ENCODE peak calls at places on chromosomes 16 and 17, in six cellular contexts. Y is cardiac muscle cell, L is Panc1, D is SK-N-SH, K is thoracic aorta, F is right lobe of liver. O is an unnamed sample.

GRCh38 chr17:63134867-63135266 is 168.8 kb downstream of the TANC2 start:
- DNase-seq in L (no peak), F (no peak), D (no peak), K (no peak), Y (no peak), O (no peak)

GRCh38 chr17:62807812-62808575 is at the start of gene MARCHF10:
- DNase-seq in F (peak), K (no peak), D (peak), L (no peak), Y (no peak), O (peak)

GRCh38 chr16:53449816-53450517 is 15.7 kb downstream of the RBL2 start:
- DNase-seq in F (no peak), Y (no peak), D (no peak), L (no peak), K (no peak), O (no peak)

GRCh38 chr17:42247734-42248133 is 28.5 kb downstream of the STAT5B start:
- DNase-seq in Y (no peak), F (no peak), L (no peak), K (no peak), D (no peak), O (no peak)

GRCh38 chr16:35631261-35631945 is 2172.0 kb downstream of the TP53TG3F start:
- DNase-seq in K (no peak), F (no peak), L (no peak), D (no peak), Y (no peak), O (no peak)

GRCh38 chr16:55056585-55057520 is 126.2 kb downstream of the IRX5 start:
- DNase-seq in K (no peak), F (peak), Y (peak), D (peak), L (no peak), O (no peak)

GRCh38 chr17:38341035-38341721 is 2.6 kb downstream of the GPR179 start:
- DNase-seq in F (peak), L (no peak), D (peak), K (no peak), Y (peak), O (peak)

GRCh38 chr17:17928422-17929386 is 43.5 kb downstream of the TOM1L2 start:
- DNase-seq in L (no peak), Y (no peak), K (no peak), D (no peak), F (no peak), O (no peak)

GRCh38 chr16:78310990-78311561 is 211.6 kb downstream of the WWOX start:
- DNase-seq in K (no peak), F (no peak), L (no peak), D (peak), Y (no peak), O (no peak)

GRCh38 chr16:29900102-29900887 is at the start of gene ASPHD1:
- DNase-seq in Y (peak), K (peak), D (peak), L (peak), F (peak), O (peak)

GRCh38 chr16:48535831-48536599 is 74.0 kb downstream of the N4BP1 start:
- DNase-seq in F (no peak), K (no peak), L (no peak), Y (no peak), D (no peak), O (no peak)

GRCh38 chr16:28326881-28327610 is 34.7 kb downstream of the SBK1 start:
- DNase-seq in Y (peak), L (no peak), F (peak), K (no peak), D (peak), O (no peak)

GRCh38 chr17:3683054-3683511 is 12.9 kb downstream of the P2RX5 start:
- DNase-seq in L (peak), K (no peak), F (no peak), Y (peak), D (peak), O (no peak)

GRCh38 chr16:20826039-20826566 is 19.8 kb downstream of the REXO5 start:
- DNase-seq in Y (no peak), K (no peak), F (no peak), L (no peak), D (no peak), O (no peak)

GRCh38 chr16:64159986-64160385 is 961.9 kb downstream of the CDH11 start:
- DNase-seq in F (no peak), K (no peak), L (no peak), Y (no peak), D (no peak), O (no peak)

GRCh38 chr17:16818821-16819683 is 129.0 kb downstream of the CCDC144A start:
- DNase-seq in D (no peak), K (no peak), L (no peak), Y (no peak), F (no peak), O (no peak)

GRCh38 chr16:1696863-1697262 is 9.1 kb upstream of the MAPK8IP3 start:
- DNase-seq in L (no peak), D (no peak), K (no peak), Y (no peak), F (no peak), O (no peak)

GRCh38 chr17:17570207-17570797 is 21.2 kb downstream of the PEMT start:
- DNase-seq in L (no peak), F (peak), K (no peak), D (peak), Y (peak), O (peak)

GRCh38 chr17:76246080-76247066 is 6.1 kb upstream of the RNF157 start:
- DNase-seq in D (no peak), K (no peak), L (no peak), Y (peak), F (no peak), O (no peak)

GRCh38 chr17:64354824-64355535 is 35.7 kb downstream of the PECAM1 start:
- DNase-seq in Y (no peak), F (no peak), K (no peak), L (no peak), D (no peak), O (no peak)

GRCh38 chr16:23701045-23701444 is 12.0 kb downstream of the ERN2 start:
- DNase-seq in L (no peak), D (no peak), F (no peak), Y (no peak), K (no peak), O (no peak)

GRCh38 chr16:53121666-53122065 is 66.9 kb downstream of the CHD9 start:
- DNase-seq in D (no peak), L (no peak), K (no peak), F (no peak), Y (no peak), O (no peak)

GRCh38 chr17:76497979-76498885 is 3.0 kb downstream of the RHBDF2 start:
- DNase-seq in D (peak), F (peak), Y (peak), K (peak), L (no peak), O (peak)

GRCh38 chr16:16867994-16868393 is 489.1 kb downstream of the NPIPA7 start:
- DNase-seq in K (no peak), L (no peak), Y (no peak), D (no peak), F (no peak), O (no peak)

GRCh38 chr17:62792122-62792800 is 15.9 kb downstream of the MARCHF10 start:
- DNase-seq in D (no peak), Y (no peak), F (no peak), K (no peak), L (peak), O (no peak)

GRCh38 chr17:5619088-5619740 is 34.9 kb upstream of the NLRP1 start:
- DNase-seq in L (no peak), F (no peak), D (no peak), Y (no peak), K (no peak), O (no peak)

GRCh38 chr16:49924078-49924477 is 68.2 kb upstream of the ZNF423 start:
- DNase-seq in L (no peak), Y (no peak), D (no peak), F (no peak), K (no peak), O (no peak)

GRCh38 chr16:80693553-80693952 is 110.8 kb downstream of the CDYL2 start:
- DNase-seq in Y (no peak), L (no peak), K (no peak), F (no peak), D (no peak), O (no peak)

GRCh38 chr17:10117581-10118001 is 80.8 kb downstream of the GAS7 start:
- DNase-seq in K (no peak), L (no peak), D (no peak), F (no peak), Y (no peak), O (no peak)

GRCh38 chr17:51166987-51167931 is 1.0 kb downstream of the NME2 start:
- DNase-seq in D (peak), K (no peak), F (peak), L (no peak), Y (peak), O (peak)

GRCh38 chr17:491086-492014 is 138.7 kb upstream of the RPH3AL start:
- DNase-seq in Y (peak), D (peak), F (peak), K (no peak), L (no peak), O (peak)

GRCh38 chr16:24753437-24753836 is 24.0 kb downstream of the TNRC6A start:
- DNase-seq in D (no peak), K (no peak), L (no peak), Y (no peak), F (no peak), O (no peak)

GRCh38 chr17:29388937-29389336 is 1.2 kb upstream of the TAOK1 start:
- DNase-seq in L (no peak), F (no peak), K (no peak), D (no peak), Y (no peak), O (no peak)

GRCh38 chr17:32912218-32912897 is 15.6 kb upstream of the TMEM98 start:
- DNase-seq in L (no peak), D (no peak), Y (peak), F (peak), K (peak), O (peak)

GRCh38 chr17:28405632-28406477 is at the start of gene SLC46A1:
- DNase-seq in Y (peak), L (no peak), F (peak), D (peak), K (no peak), O (peak)

GRCh38 chr17:58324409-58325288 is 3.9 kb downstream of the TSPOAP1 start:
- DNase-seq in K (no peak), D (peak), Y (peak), F (peak), L (no peak), O (peak)

GRCh38 chr17:42783062-42783777 is 2.8 kb downstream of the WNK4 start:
- DNase-seq in L (no peak), F (no peak), K (no peak), D (no peak), Y (no peak), O (no peak)

GRCh38 chr17:70006159-70006558 is 68.9 kb upstream of the KCNJ16 start:
- DNase-seq in D (no peak), K (no peak), Y (no peak), F (no peak), L (no peak), O (no peak)

GRCh38 chr17:42509916-42510315 is 26.1 kb upstream of the NAGLU start:
- DNase-seq in K (no peak), Y (no peak), F (no peak), D (no peak), L (no peak), O (no peak)

GRCh38 chr16:76278976-76279375 is 1.8 kb downstream of the CNTNAP4 start:
- DNase-seq in D (peak), L (peak), Y (peak), K (no peak), F (no peak), O (no peak)

GRCh38 chr16:85555549-85556455 is 57.3 kb upstream of the GSE1 start:
- DNase-seq in D (peak), F (no peak), L (no peak), Y (peak), K (no peak), O (peak)
- H3K27ac ChIP-seq in D (peak), F (peak), L (peak), Y (peak), K (peak), O (peak)

GRCh38 chr16:85522842-85523601 is 90.1 kb upstream of the GSE1 start:
- DNase-seq in D (no peak), Y (no peak), K (no peak), L (no peak), F (no peak), O (no peak)
- H3K27ac ChIP-seq in D (no peak), Y (peak), K (no peak), L (peak), F (peak), O (no peak)

DNA sequence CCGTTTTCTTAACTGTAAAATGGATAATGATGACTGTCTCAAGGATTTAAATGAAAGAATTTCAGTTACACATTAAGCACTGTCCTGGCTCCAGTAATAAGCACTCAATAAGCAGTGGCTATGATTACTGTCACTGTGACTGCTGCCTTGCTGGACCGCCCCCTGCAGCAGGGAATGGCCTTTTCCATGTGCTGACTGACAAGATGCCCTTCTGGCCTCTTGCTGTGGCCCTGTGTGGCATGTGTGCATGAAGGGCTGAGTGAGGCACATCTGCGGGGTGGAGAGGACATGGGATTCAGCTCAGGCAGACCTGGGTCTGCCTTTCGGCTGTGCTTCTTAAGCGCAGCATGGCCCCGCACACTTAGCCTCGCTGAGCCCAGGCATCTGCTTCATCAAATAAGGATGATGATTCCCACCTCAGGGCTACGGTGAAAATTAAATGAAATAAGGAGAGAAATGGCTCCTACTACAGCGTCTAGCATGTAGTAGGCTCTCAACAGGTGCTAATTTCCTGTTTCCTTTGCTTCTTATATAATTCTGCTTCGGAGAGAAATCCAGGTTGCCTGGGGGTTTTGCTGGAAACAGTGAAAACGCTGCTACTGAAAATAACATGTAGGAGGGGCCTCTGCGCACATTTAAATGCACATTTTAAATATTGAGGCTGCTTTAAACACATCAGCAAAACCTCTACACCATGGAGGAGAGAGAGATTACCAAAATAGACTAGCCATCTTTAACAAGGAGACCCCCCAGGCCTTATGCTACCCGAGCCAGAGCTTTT is 183.9 kb downstream of the PARN start:
- DNase-seq in L (no peak), K (no peak), Y (peak), D (no peak), F (no peak), O (no peak)
- H3K27ac ChIP-seq in L (no peak), K (no peak), Y (peak), D (no peak), F (no peak), O (no peak)

GRCh38 chr17:81980122-81980521 is 2.7 kb downstream of the ASPSCR1 start:
- DNase-seq in K (no peak), Y (no peak), D (no peak), L (no peak), F (no peak), O (no peak)
- H3K27ac ChIP-seq in K (no peak), Y (no peak), D (no peak), L (no peak), F (peak), O (no peak)

DNA sequence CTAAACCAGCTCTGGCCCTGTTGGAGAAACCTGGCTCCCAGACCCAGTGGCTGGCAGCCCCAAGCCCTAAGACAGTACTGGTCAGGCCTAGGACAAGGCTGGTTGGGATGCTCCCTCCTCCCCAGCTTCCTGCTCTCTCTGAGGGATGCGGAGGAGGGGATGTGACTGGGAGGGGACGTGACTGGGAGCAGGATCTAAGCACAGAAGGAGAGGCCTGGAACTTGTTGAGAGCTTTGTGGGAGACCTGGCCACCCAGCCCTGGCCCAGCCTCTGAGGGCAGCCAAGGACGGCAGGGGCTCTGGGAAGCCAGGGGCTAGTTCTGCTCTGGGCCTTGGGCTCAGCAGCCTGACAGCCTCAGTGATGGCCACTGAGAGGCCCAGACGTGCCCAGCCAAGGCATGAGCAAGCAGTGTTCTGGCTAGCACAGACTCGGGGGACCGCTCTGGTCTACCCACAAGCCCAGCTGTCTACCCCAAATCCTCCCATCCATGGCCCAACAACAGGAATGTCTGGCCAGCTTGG is 22.8 kb downstream of the ATP6V0D1 start:
- DNase-seq in D (no peak), F (no peak), K (no peak), L (no peak), Y (no peak), O (no peak)
- H3K27ac ChIP-seq in D (no peak), F (no peak), K (peak), L (no peak), Y (peak), O (peak)